ENCODE peak calls at places on chromosomes 7 and 10, in ten cellular contexts. R is cardiac fibroblast; G is HEK293T; B is amniotic stem cell; N is caudate nucleus; Y is HuH-7; Z is stimulated activated CD4-positive, alpha-beta T cell treated with anti-CD3 and anti-CD28 coated beads, Interleukin-12 subunit alpha, Interleukin-12 subunit beta, amount 100 ng/mL, for 48 hours; A is suprapubic skin; D is right cardiac atrium; E is neural crest cell. J is an unnamed sample.

GRCh38 chr10:63700209-63700934 is 179.2 kb downstream of the REEP3 start:
- DNase-seq in R (peak), G (no peak), B (peak), N (no peak), Y (no peak), Z (no peak), A (no peak), D (peak), E (no peak), J (peak)

GRCh38 chr10:73950569-73950968 is 39.6 kb downstream of the PLAU start:
- DNase-seq in R (peak), G (no peak), B (no peak), N (no peak), Y (no peak), Z (no peak), A (no peak), D (no peak), E (peak), J (no peak)

GRCh38 chr7:26645126-26645525 is 219.3 kb downstream of the SKAP2 start:
- DNase-seq in R (no peak), G (no peak), B (no peak), N (no peak), Y (no peak), Z (no peak), A (no peak), D (no peak), E (no peak), J (no peak)

GRCh38 chr10:130160775-130161174 is 24.6 kb downstream of the GLRX3 start:
- DNase-seq in R (no peak), G (no peak), B (no peak), N (no peak), Y (no peak), Z (no peak), A (no peak), D (no peak), E (no peak), J (no peak)

GRCh38 chr7:154680894-154681659 is 321.8 kb downstream of the PAXIP1 start:
- DNase-seq in R (no peak), G (no peak), B (no peak), N (no peak), Y (no peak), Z (no peak), A (no peak), D (no peak), E (no peak), J (no peak)

GRCh38 chr10:84248794-84249193 is 3.9 kb downstream of the RGR start:
- DNase-seq in R (no peak), G (no peak), B (no peak), N (no peak), Y (no peak), Z (no peak), A (peak), D (no peak), E (no peak), J (no peak)

GRCh38 chr10:49158399-49158798 is 24.6 kb upstream of the FAM170B start:
- DNase-seq in R (no peak), G (no peak), B (no peak), N (no peak), Y (no peak), Z (no peak), A (no peak), D (no peak), E (no peak), J (no peak)

GRCh38 chr10:112385143-112385695 is 11.3 kb downstream of the ACSL5 start:
- DNase-seq in R (no peak), G (no peak), B (no peak), N (no peak), Y (no peak), Z (no peak), A (no peak), D (no peak), E (no peak), J (no peak)

GRCh38 chr7:135930565-135931423 is 46.4 kb downstream of the MTPN start:
- DNase-seq in R (peak), G (no peak), B (peak), N (no peak), Y (no peak), Z (no peak), A (no peak), D (no peak), E (no peak), J (no peak)

GRCh38 chr10:64658528-64658927 is 1137.3 kb downstream of the REEP3 start:
- DNase-seq in R (no peak), G (no peak), B (no peak), N (no peak), Y (no peak), Z (no peak), A (no peak), D (no peak), E (no peak), J (no peak)

GRCh38 chr10:58807631-58808024 is 295.0 kb downstream of the BICC1 start:
- DNase-seq in R (peak), G (no peak), B (no peak), N (no peak), Y (no peak), Z (no peak), A (no peak), D (no peak), E (no peak), J (no peak)

GRCh38 chr10:21369697-21370096 is 155.8 kb downstream of the SKIDA1 start:
- DNase-seq in R (peak), G (no peak), B (no peak), N (no peak), Y (no peak), Z (no peak), A (no peak), D (no peak), E (no peak), J (no peak)

GRCh38 chr7:90404777-90405176 is 1.5 kb downstream of the CLDN12 start:
- DNase-seq in R (no peak), G (no peak), B (no peak), N (no peak), Y (no peak), Z (no peak), A (no peak), D (no peak), E (no peak), J (no peak)

GRCh38 chr7:70707823-70708243 is 424.1 kb upstream of the GALNT17 start:
- DNase-seq in R (no peak), G (peak), B (no peak), N (no peak), Y (no peak), Z (no peak), A (no peak), D (no peak), E (no peak), J (no peak)

GRCh38 chr7:131194070-131194865 is 133.4 kb upstream of the MKLN1 start:
- DNase-seq in R (peak), G (no peak), B (no peak), N (no peak), Y (no peak), Z (no peak), A (no peak), D (no peak), E (no peak), J (no peak)

GRCh38 chr7:12031638-12032037 is 179.5 kb upstream of the TMEM106B start:
- DNase-seq in R (peak), G (no peak), B (no peak), N (no peak), Y (no peak), Z (no peak), A (no peak), D (no peak), E (no peak), J (no peak)

GRCh38 chr7:127832592-127832991 is 180.6 kb downstream of the SND1 start:
- DNase-seq in R (no peak), G (no peak), B (no peak), N (no peak), Y (no peak), Z (no peak), A (no peak), D (peak), E (no peak), J (no peak)

J was measured in RWPE2.